ENCODE peak calls at places on chromosome 12, in nine cellular contexts. A is endothelial cell of umbilical vein, Z is choroid plexus epithelial cell, V is K562, O is fibroblast of lung, C is GM13977, M is WTC11, U is fibroblast of the aortic adventitia, L is Peyer's patch. R is an unnamed sample.

GRCh38 chr12:86349196-86349595 is 93.0 kb upstream of the MGAT4C start:
- DNase-seq in A (no peak), Z (no peak), V (no peak), O (no peak), C (no peak), M (no peak), U (no peak), L (no peak), R (no peak)

GRCh38 chr12:53505086-53505485 is 2.2 kb downstream of the NPFF start:
- DNase-seq in A (no peak), Z (no peak), V (no peak), O (peak), C (no peak), M (no peak), U (peak), L (no peak), R (peak)

GRCh38 chr12:24668563-24668962 is 280.3 kb downstream of the BCAT1 start:
- DNase-seq in A (no peak), Z (peak), V (no peak), O (peak), C (no peak), M (no peak), U (no peak), L (no peak), R (no peak)

GRCh38 chr12:68932123-68932700 is 759 bp downstream of the CPM start:
- DNase-seq in A (no peak), Z (no peak), V (no peak), O (no peak), C (peak), M (no peak), U (no peak), L (no peak), R (no peak)

GRCh38 chr12:3558854-3559253 is 67.9 kb downstream of the PRMT8 start:
- DNase-seq in A (no peak), Z (no peak), V (no peak), O (no peak), C (no peak), M (no peak), U (no peak), L (no peak), R (no peak)

GRCh38 chr12:88716240-88716639 is 136.0 kb upstream of the KITLG start:
- DNase-seq in A (no peak), Z (no peak), V (no peak), O (no peak), C (no peak), M (no peak), U (no peak), L (no peak), R (no peak)

GRCh38 chr12:124774462-124775167 is 89.0 kb downstream of the SCARB1 start:
- DNase-seq in A (no peak), Z (peak), V (peak), O (peak), C (peak), M (no peak), U (peak), L (no peak), R (peak)

GRCh38 chr12:50764861-50765324 is 992 bp downstream of the ATF1 start:
- DNase-seq in A (peak), Z (peak), V (peak), O (peak), C (peak), M (no peak), U (peak), L (no peak), R (peak)

GRCh38 chr12:79217306-79217705 is 352.7 kb downstream of the SYT1 start:
- DNase-seq in A (no peak), Z (no peak), V (no peak), O (no peak), C (no peak), M (peak), U (no peak), L (no peak), R (no peak)

GRCh38 chr12:44377443-44378160 is 498.5 kb downstream of the NELL2 start:
- DNase-seq in A (no peak), Z (no peak), V (no peak), O (no peak), C (no peak), M (no peak), U (no peak), L (no peak), R (no peak)

GRCh38 chr12:7498832-7499231 is 4.7 kb downstream of the CD163 start:
- DNase-seq in A (no peak), Z (peak), V (no peak), O (peak), C (no peak), M (no peak), U (peak), L (no peak), R (peak)

GRCh38 chr12:129550353-129550752 is 353.5 kb downstream of the TMEM132D start:
- DNase-seq in A (no peak), Z (no peak), V (no peak), O (no peak), C (no peak), M (no peak), U (no peak), L (no peak), R (no peak)

GRCh38 chr12:114636723-114637480 is 47.1 kb downstream of the TBX3 start:
- DNase-seq in A (no peak), Z (peak), V (no peak), O (no peak), C (no peak), M (peak), U (peak), L (no peak), R (peak)

GRCh38 chr12:118704517-118704916 is 276.8 kb upstream of the SRRM4 start:
- DNase-seq in A (no peak), Z (no peak), V (no peak), O (no peak), C (no peak), M (peak), U (no peak), L (no peak), R (no peak)

GRCh38 chr12:121668750-121669524 is 517 bp downstream of the MORN3 start:
- DNase-seq in A (peak), Z (peak), V (peak), O (peak), C (peak), M (peak), U (peak), L (peak), R (no peak)

GRCh38 chr12:67220065-67220464 is 49.1 kb upstream of the CAND1 start:
- DNase-seq in A (no peak), Z (peak), V (peak), O (peak), C (no peak), M (peak), U (no peak), L (no peak), R (no peak)

GRCh38 chr12:124228050-124228711 is 66.7 kb upstream of the RFLNA start:
- DNase-seq in A (no peak), Z (no peak), V (no peak), O (no peak), C (no peak), M (no peak), U (no peak), L (no peak), R (no peak)

GRCh38 chr12:79360936-79361335 is 329.8 kb downstream of the PAWR start:
- DNase-seq in A (no peak), Z (no peak), V (no peak), O (no peak), C (no peak), M (no peak), U (peak), L (no peak), R (no peak)

GRCh38 chr12:98151105-98151504 is 364.3 kb upstream of the TMPO start:
- DNase-seq in A (no peak), Z (no peak), V (no peak), O (no peak), C (no peak), M (no peak), U (no peak), L (no peak), R (no peak)

GRCh38 chr12:98156697-98157096 is 358.7 kb upstream of the TMPO start:
- DNase-seq in A (no peak), Z (no peak), V (no peak), O (no peak), C (no peak), M (no peak), U (no peak), L (no peak), R (no peak)

GRCh38 chr12:98151984-98152383 is 363.4 kb upstream of the TMPO start:
- DNase-seq in A (no peak), Z (no peak), V (no peak), O (no peak), C (no peak), M (no peak), U (no peak), L (no peak), R (no peak)

GRCh38 chr12:98149270-98149669 is 366.1 kb upstream of the TMPO start:
- DNase-seq in A (no peak), Z (no peak), V (no peak), O (no peak), C (no peak), M (no peak), U (no peak), L (no peak), R (no peak)

DNA sequence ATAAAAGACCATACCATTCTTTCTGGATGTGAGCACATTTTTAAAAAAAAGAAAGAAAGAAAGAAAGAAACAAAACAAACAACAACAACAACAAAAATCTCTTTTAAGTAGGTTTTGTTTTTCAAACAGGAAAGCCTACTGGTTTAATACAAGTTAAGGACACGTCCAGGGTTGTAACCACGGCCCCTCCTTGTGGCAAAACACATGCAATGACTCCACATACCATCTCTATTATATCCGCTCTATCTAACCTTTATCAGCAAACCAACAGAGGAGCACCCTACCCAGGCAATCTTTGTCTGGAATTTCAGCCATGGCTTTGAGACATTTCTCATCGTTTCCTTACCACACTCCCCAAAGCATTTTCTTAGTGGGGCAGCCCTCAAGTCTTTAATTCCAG is 360.5 kb upstream of the TMPO start:
- DNase-seq in A (peak), Z (peak), V (no peak), O (peak), C (no peak), M (peak), U (no peak), L (no peak), R (peak)
- TF ChIP-seq CTCF in A (peak), Z (peak), V (no peak), O (no peak), C (no peak), M (peak), U (no peak), L (no peak), R (peak)

GRCh38 chr12:56468216-56469006 is at the start of gene SPRYD4:
- DNase-seq in A (peak), Z (peak), V (peak), O (peak), C (peak), M (peak), U (peak), L (peak), R (peak)
- TF ChIP-seq CTCF in A (peak), Z (peak), V (peak), O (peak), C (peak), M (no peak), U (no peak), L (no peak), R (peak)

GRCh38 chr12:14698555-14698954 is 2.2 kb upstream of the GUCY2C start:
- DNase-seq in A (no peak), Z (no peak), V (no peak), O (no peak), C (no peak), M (no peak), U (no peak), L (no peak), R (no peak)

GRCh38 chr12:14696265-14696741 is at the start of gene GUCY2C:
- DNase-seq in A (no peak), Z (no peak), V (no peak), O (no peak), C (no peak), M (no peak), U (no peak), L (peak), R (no peak)

GRCh38 chr12:14701808-14702568 is 5.6 kb upstream of the GUCY2C start:
- DNase-seq in A (no peak), Z (no peak), V (peak), O (no peak), C (no peak), M (no peak), U (no peak), L (no peak), R (no peak)

GRCh38 chr12:14699923-14700322 is 3.5 kb upstream of the GUCY2C start:
- DNase-seq in A (no peak), Z (no peak), V (no peak), O (no peak), C (no peak), M (no peak), U (no peak), L (no peak), R (no peak)

GRCh38 chr12:14700935-14701334 is 4.5 kb upstream of the GUCY2C start:
- DNase-seq in A (no peak), Z (no peak), V (no peak), O (no peak), C (no peak), M (no peak), U (no peak), L (no peak), R (no peak)
- TF ChIP-seq CTCF in A (no peak), Z (no peak), V (no peak), O (no peak), C (no peak), M (no peak), U (no peak), L (no peak), R (no peak)

GRCh38 chr12:102811125-102811737 is 105.8 kb downstream of the PAH start:
- DNase-seq in A (peak), Z (peak), V (peak), O (no peak), C (peak), M (peak), U (no peak), L (no peak), R (no peak)
- TF ChIP-seq CTCF in A (no peak), Z (peak), V (peak), O (peak), C (peak), M (peak), U (no peak), L (no peak), R (peak)

DNA sequence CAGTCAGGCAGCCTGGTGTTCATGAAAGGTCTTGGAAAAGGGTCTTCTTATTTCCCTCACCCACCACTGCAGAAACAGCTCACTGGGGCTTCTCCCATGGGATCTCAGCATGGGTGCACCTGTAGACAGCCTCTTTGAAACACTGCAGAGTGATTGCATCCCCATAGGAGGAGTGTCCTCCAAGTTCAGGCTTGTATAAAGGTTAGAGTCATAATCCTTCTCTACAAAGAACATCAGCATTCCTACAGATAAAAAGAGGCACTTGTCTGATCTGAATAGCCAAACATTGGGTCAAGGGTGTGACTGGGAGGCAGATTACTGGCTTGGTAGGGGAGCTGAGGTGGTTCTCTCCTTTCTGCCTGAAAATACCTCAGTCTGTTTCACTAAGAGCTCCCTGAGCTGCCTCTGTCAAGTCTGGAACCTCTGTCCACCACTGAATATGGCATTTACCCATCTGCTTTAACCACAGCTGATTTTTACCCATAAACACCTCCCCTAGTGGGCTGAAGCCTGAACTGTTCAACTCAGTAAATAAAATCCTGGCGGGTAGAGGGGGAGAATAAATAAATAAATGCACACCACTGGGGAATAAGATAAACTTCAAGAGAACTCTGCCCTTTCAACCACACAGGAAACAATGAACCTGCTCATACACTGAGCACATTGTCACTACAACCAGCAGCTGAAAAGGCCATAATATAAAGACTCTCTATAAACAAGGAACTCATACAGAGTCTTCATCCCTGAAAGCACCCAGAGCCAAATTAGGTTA is 120.7 kb upstream of the SCAF11 start:
- DNase-seq in A (no peak), Z (peak), V (no peak), O (no peak), C (no peak), M (no peak), U (no peak), L (no peak), R (no peak)
- TF ChIP-seq CTCF in A (peak), Z (peak), V (no peak), O (peak), C (peak), M (no peak), U (peak), L (no peak), R (peak)

GRCh38 chr12:92715625-92716024 is 12.8 kb downstream of the PLEKHG7 start:
- DNase-seq in A (no peak), Z (no peak), V (no peak), O (no peak), C (no peak), M (no peak), U (no peak), L (no peak), R (no peak)

GRCh38 chr12:92721130-92721529 is 18.3 kb downstream of the PLEKHG7 start:
- DNase-seq in A (no peak), Z (peak), V (no peak), O (peak), C (no peak), M (no peak), U (no peak), L (no peak), R (peak)

GRCh38 chr12:92719674-92720073 is 16.9 kb downstream of the PLEKHG7 start:
- DNase-seq in A (no peak), Z (peak), V (no peak), O (peak), C (no peak), M (no peak), U (peak), L (no peak), R (no peak)

GRCh38 chr12:92718483-92718985 is 15.7 kb downstream of the PLEKHG7 start:
- DNase-seq in A (no peak), Z (peak), V (no peak), O (no peak), C (no peak), M (no peak), U (no peak), L (no peak), R (no peak)

DNA sequence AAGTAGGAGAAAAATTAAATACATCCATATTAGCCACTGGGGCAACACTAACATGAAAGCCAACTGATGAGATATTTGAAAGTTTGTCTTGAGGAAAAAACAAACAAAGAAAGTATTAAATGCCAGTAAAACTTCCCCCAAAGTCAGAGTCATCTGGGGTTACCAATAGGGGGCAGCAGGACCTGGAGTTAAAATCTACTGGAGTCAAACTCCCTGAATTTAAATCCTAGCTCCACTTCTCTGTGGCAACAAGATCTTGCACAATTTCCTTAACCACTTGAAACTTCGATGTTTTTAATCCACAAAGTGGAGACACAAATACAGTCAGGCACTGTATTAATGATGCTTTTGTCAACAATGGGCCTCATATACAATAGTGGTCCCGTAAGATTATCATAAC is 14.4 kb downstream of the PLEKHG7 start:
- DNase-seq in A (peak), Z (peak), V (peak), O (peak), C (no peak), M (peak), U (peak), L (no peak), R (peak)
- TF ChIP-seq CTCF in A (peak), Z (peak), V (peak), O (peak), C (peak), M (no peak), U (peak), L (no peak), R (peak)

DNA sequence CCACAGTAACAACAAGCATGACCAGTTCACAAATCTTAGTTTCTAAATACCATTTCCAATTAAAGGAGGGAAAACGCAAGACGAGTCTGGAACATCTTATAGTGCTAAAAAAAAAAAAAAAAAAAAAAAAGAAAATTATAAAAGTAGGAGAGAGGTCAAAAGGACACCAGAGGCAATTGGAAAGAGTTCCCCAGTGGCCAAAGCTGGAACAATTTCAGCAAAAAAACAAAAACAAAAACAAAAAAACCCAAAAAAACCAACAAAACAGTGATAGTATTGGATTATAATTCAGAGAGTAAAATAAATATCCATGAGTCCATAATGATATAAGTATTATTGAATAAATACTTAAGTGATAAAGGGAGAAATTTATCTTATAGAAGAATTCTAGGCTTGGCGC is 10.3 kb upstream of the NAP1L1 start:
- DNase-seq in A (no peak), Z (no peak), V (no peak), O (no peak), C (no peak), M (no peak), U (no peak), L (no peak), R (no peak)
- TF ChIP-seq CTCF in A (no peak), Z (no peak), V (no peak), O (no peak), C (no peak), M (no peak), U (peak), L (no peak), R (no peak)